ENCODE peak calls at places on chromosomes 16 and 17, in seven cellular contexts. W is mesendoderm, H is endothelial cell of umbilical vein, K is PC-9, N is GM23338, D is IMR-90, V is MM.1S. X is an unnamed sample.

GRCh38 chr16:54633943-54634362 is 296.7 kb upstream of the IRX5 start:
- DNase-seq in W (peak; percentile 59), H (peak; percentile 21), K (no peak), N (peak; percentile 85), D (no peak), V (peak; percentile 27), X (peak; percentile 43)

GRCh38 chr17:561118-561517 is 153.5 kb downstream of the VPS53 start:
- DNase-seq in W (no peak), H (peak; percentile 50), K (no peak), N (no peak), D (peak; percentile 85), V (no peak), X (peak; percentile 61)

GRCh38 chr16:50247906-50248608 is 18.3 kb upstream of the ADCY7 start:
- DNase-seq in W (no peak), H (no peak), K (no peak), N (peak; percentile 37), D (no peak), V (no peak), X (no peak)

GRCh38 chr17:68314916-68315535 is 23.7 kb downstream of the ARSG start:
- DNase-seq in W (no peak), H (no peak), K (peak; percentile 45), N (no peak), D (no peak), V (no peak), X (no peak)

GRCh38 chr17:78534492-78535284 is 42.5 kb downstream of the DNAH17 start:
- DNase-seq in W (no peak), H (no peak), K (no peak), N (no peak), D (no peak), V (no peak), X (no peak)

GRCh38 chr17:10183931-10184930 is 14.2 kb downstream of the GAS7 start:
- DNase-seq in W (peak; percentile 84), H (no peak), K (no peak), N (peak; percentile 74), D (no peak), V (no peak), X (no peak)

GRCh38 chr16:28280881-28281836 is 11.2 kb upstream of the SBK1 start:
- DNase-seq in W (peak; percentile 41), H (no peak), K (no peak), N (peak; percentile 45), D (no peak), V (no peak), X (no peak)

GRCh38 chr17:41382396-41382795 is 290 bp upstream of the KRT34 start:
- DNase-seq in W (no peak), H (no peak), K (no peak), N (no peak), D (peak; percentile 45), V (no peak), X (peak; percentile 50)

GRCh38 chr17:83154311-83155127 is 75.1 kb downstream of the METRNL start:
- DNase-seq in W (no peak), H (no peak), K (no peak), N (no peak), D (no peak), V (no peak), X (no peak)

GRCh38 chr17:72640415-72641165 is 451.9 kb downstream of the SLC39A11 start:
- DNase-seq in W (no peak), H (no peak), K (peak; percentile 84), N (peak; percentile 31), D (no peak), V (no peak), X (no peak)

GRCh38 chr16:35788381-35788780 is 2329.0 kb downstream of the TP53TG3F start:
- DNase-seq in W (no peak), H (no peak), K (no peak), N (no peak), D (no peak), V (no peak), X (no peak)

GRCh38 chr17:65005858-65006257 is 50.7 kb downstream of the GNA13 start:
- DNase-seq in W (no peak), H (no peak), K (no peak), N (no peak), D (no peak), V (no peak), X (no peak)

GRCh38 chr17:65000798-65001197 is 55.7 kb downstream of the GNA13 start:
- DNase-seq in W (no peak), H (no peak), K (no peak), N (no peak), D (no peak), V (no peak), X (no peak)

GRCh38 chr17:64998436-64999190 is 57.9 kb downstream of the GNA13 start:
- DNase-seq in W (no peak), H (no peak), K (no peak), N (no peak), D (no peak), V (no peak), X (no peak)

GRCh38 chr17:65001409-65002045 is 55.0 kb downstream of the GNA13 start:
- DNase-seq in W (no peak), H (no peak), K (no peak), N (no peak), D (no peak), V (no peak), X (no peak)
- H3K4me2 ChIP-seq in W (no peak overlapping the region), H (no peak overlapping the region), K (no peak overlapping the region), N (no peak overlapping the region), D (no peak overlapping the region), V (no peak overlapping the region), X (no peak overlapping the region)

DNA sequence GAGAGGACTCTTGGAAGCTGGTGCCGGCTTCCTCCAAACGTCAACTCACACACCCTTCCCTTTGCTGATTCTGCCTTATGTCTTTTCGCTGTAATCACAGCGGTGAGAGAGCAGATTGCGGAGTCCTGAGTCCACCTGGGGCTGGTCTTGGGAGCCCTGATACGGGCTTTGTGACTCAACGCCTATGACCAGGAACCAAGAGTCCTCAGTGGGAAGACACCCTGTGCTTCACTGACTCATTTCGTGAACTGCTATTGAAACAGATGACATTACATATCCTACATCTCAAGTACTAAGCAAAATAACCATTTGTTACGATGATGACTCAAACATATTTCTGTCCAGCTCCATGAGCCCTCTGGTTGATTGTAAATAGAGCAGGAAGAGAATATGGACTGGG is 90.7 kb upstream of the CREBBP start:
- DNase-seq in W (no peak), H (no peak), K (peak; percentile 61), N (no peak), D (peak; percentile 98), V (no peak), X (no peak)
- H3K4me2 ChIP-seq in W (no peak overlapping the region), H (no peak overlapping the region), K (no peak overlapping the region), N (no peak overlapping the region), D (peak overlapping the region; percentile 81), V (no peak overlapping the region), X (no peak overlapping the region)

GRCh38 chr16:52309761-52310416 is 237.1 kb downstream of the TOX3 start:
- DNase-seq in W (no peak), H (no peak), K (no peak), N (peak; percentile 41), D (no peak), V (no peak), X (no peak)
- H3K4me2 ChIP-seq in W (no peak overlapping the region), H (no peak overlapping the region), K (no peak overlapping the region), N (peak overlapping the region; percentile 45), D (no peak overlapping the region), V (no peak overlapping the region), X (no peak overlapping the region)

GRCh38 chr16:4799171-4799855 is 3.1 kb downstream of the ROGDI start:
- DNase-seq in W (no peak), H (no peak), K (no peak), N (no peak), D (no peak), V (no peak), X (no peak)
- H3K4me2 ChIP-seq in W (no peak overlapping the region), H (no peak overlapping the region), K (no peak overlapping the region), N (no peak overlapping the region), D (no peak overlapping the region), V (no peak overlapping the region), X (no peak overlapping the region)

GRCh38 chr17:8855477-8856204 is 11.8 kb downstream of the PIK3R6 start:
- DNase-seq in W (no peak), H (no peak), K (no peak), N (no peak), D (no peak), V (no peak), X (no peak)

GRCh38 chr17:8859029-8859803 is 8.3 kb downstream of the PIK3R6 start:
- DNase-seq in W (no peak), H (no peak), K (no peak), N (no peak), D (peak; percentile 8), V (no peak), X (peak; percentile 80)

GRCh38 chr17:8859804-8860430 is 7.6 kb downstream of the PIK3R6 start:
- DNase-seq in W (no peak), H (no peak), K (no peak), N (no peak), D (no peak), V (no peak), X (no peak)

GRCh38 chr17:8856869-8857575 is 10.5 kb downstream of the PIK3R6 start:
- DNase-seq in W (no peak), H (no peak), K (no peak), N (no peak), D (no peak), V (no peak), X (no peak)

DNA sequence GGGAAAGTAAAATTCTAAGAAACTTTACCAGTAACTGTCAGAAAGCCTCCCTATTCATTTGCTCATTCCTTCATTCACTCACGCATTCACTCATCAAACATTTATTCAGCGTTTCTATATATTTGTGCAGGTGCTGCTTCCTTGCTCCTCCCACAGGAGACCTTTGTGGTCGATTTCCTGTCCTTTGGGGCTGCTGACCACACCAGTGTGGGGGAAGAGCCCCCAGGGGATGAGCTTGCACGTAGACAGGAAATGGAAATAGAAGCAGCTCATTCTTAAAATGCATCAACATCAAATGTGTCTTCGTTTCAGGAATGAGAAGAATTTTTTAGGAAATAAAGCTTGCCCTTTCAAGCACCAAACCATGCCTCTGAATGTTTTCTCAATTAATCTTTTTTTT is 9.6 kb downstream of the PIK3R6 start:
- DNase-seq in W (peak; percentile 74), H (no peak), K (no peak), N (peak; percentile 46), D (peak; percentile 42), V (peak; percentile 56), X (peak; percentile 87)
- H3K4me2 ChIP-seq in W (no peak overlapping the region), H (no peak overlapping the region), K (no peak overlapping the region), N (no peak overlapping the region), D (no peak overlapping the region), V (peak overlapping the region; percentile 37), X (peak overlapping the region; percentile 64)

DNA sequence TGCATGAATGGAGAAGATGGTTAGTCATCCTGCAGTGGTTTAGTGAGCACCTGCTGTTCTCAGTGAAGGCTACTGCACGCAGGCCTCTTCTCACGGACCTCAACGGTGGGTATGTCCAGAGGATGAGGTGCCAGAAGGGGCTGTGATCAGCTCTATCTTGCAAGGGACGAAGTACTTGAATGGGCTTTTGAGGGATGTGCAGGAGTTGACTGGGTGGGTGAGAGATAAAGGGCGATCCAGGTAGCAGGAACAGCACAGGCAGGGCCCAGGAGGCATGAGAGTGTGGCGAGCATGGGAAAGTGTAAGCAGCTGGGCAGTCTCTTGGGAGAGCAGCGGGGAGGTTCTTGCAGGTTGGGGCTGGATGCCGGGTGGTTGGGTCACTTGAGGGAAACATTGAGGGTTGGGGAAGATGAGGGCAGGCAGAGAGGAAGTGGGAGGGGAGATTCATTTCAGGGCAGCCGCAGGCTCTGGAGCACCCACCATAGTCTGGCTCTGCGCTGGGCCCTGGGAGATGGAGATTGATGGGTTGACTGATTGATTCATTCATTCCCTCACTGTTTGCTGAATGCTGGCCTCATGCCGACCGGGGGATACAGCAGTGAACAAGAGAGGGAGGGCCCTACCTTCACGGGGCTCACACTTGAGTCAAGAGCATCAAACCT is 115.1 kb upstream of the CIBAR2 start:
- DNase-seq in W (no peak), H (no peak), K (no peak), N (no peak), D (no peak), V (no peak), X (no peak)
- H3K4me2 ChIP-seq in W (no peak overlapping the region), H (no peak overlapping the region), K (no peak overlapping the region), N (no peak overlapping the region), D (peak overlapping the region; percentile 28), V (no peak overlapping the region), X (no peak overlapping the region)